ENCODE peak calls at places on chromosomes 2 and 18, in four cellular contexts. D is RWPE1, T is IMR-90, Y is testis. Q is an unnamed sample.
A peak's percentile ranks its signal among the peaks of the same experiment; 100 is the strongest.

GRCh38 chr18:55136864-55137263 is 177.6 kb upstream of the CCDC68 start:
- DNase-seq in T (peak; percentile 70), Y (no peak), D (no peak), Q (no peak)

GRCh38 chr2:37711831-37712230 is 40.4 kb upstream of the CDC42EP3 start:
- DNase-seq in D (peak; percentile 13), T (peak; percentile 90), Y (no peak), Q (no peak)

GRCh38 chr2:121949271-121949670 is 193.8 kb downstream of the TSN start:
- DNase-seq in Y (no peak), D (no peak), T (no peak), Q (no peak)

GRCh38 chr2:54724150-54724559 is 693 bp downstream of the EML6 start:
- DNase-seq in T (no peak), Y (no peak), D (no peak), Q (no peak)

GRCh38 chr18:67265464-67266245 is 250.9 kb downstream of the DSEL start:
- DNase-seq in Y (no peak), T (peak; percentile 79), D (peak; percentile 20), Q (no peak)

GRCh38 chr2:53708988-53709387 is 58.6 kb upstream of the CHAC2 start:
- DNase-seq in D (no peak), Y (no peak), T (no peak), Q (no peak)

GRCh38 chr18:64659186-64659585 is 510.3 kb upstream of the LINC00305 start:
- DNase-seq in T (no peak), D (no peak), Y (no peak), Q (no peak)

GRCh38 chr2:86584164-86584913 is 21.1 kb upstream of the CHMP3 start:
- DNase-seq in T (no peak), D (no peak), Y (no peak), Q (no peak)

GRCh38 chr2:228048838-228049490 is 132.5 kb downstream of the SPHKAP start:
- DNase-seq in Y (peak; percentile 28), D (peak; percentile 71), T (peak; percentile 11), Q (peak; percentile 72)

GRCh38 chr2:84882775-84883550 is 2.1 kb upstream of the TRABD2A start:
- DNase-seq in T (peak; percentile 83), D (no peak), Y (no peak), Q (no peak)

GRCh38 chr2:176419591-176420071 is 150.4 kb downstream of the MTX2 start:
- DNase-seq in T (peak; percentile 89), D (peak; percentile 8), Y (no peak), Q (no peak)

GRCh38 chr2:88711897-88712296 is 20.4 kb downstream of the RPIA start:
- DNase-seq in Y (no peak), T (no peak), D (peak; percentile 25), Q (no peak)

GRCh38 chr2:213090772-213091171 is 60.6 kb downstream of the IKZF2 start:
- DNase-seq in Y (no peak), T (no peak), D (no peak), Q (no peak)

GRCh38 chr2:97760480-97761049 is 47.2 kb downstream of the ZAP70 start:
- DNase-seq in Y (no peak), D (no peak), T (no peak), Q (no peak)

DNA sequence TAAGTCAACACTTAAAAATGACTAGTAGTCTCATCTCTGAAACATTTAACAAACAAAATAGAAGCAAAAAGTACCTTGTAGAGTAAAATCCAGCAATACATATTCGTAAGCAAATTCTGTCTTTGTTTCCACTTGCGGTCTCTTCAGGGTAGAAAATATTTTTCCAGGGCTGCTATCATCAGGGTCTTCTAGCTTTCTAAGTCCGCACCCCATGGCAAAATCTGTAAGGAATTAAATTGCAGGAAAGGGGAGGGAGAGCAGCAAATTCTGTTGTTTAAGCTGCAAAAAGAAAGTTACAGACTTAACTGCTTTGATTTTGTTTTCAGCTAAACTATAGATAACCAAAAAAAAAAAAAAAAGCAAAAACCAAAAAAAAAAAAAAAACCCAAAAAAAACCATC is at the start of gene RFTN2:
- DNase-seq in T (peak; percentile 16), D (no peak), Y (no peak), Q (no peak)
- H3K27ac ChIP-seq in T (peak within 1 kb of the TSS; percentile 100), D (no peak within 1 kb of the TSS), Y (peak within 1 kb of the TSS; percentile 76), Q (no peak within 1 kb of the TSS)

GRCh38 chr2:217753460-217754200 is 249.2 kb downstream of the TNS1 start:
- DNase-seq in D (no peak), Y (no peak), T (peak; percentile 71), Q (no peak)

GRCh38 chr2:217756375-217757107 is 246.3 kb downstream of the TNS1 start:
- DNase-seq in D (peak; percentile 23), T (peak; percentile 64), Y (peak; percentile 81), Q (no peak)

GRCh38 chr2:217752714-217753459 is 249.9 kb downstream of the TNS1 start:
- DNase-seq in T (no peak), D (no peak), Y (no peak), Q (no peak)

GRCh38 chr2:217757108-217757463 is 245.7 kb downstream of the TNS1 start:
- DNase-seq in T (no peak), D (no peak), Y (no peak), Q (no peak)

GRCh38 chr2:217755027-217755756 is 247.6 kb downstream of the TNS1 start:
- DNase-seq in T (no peak), Y (no peak), D (no peak), Q (no peak)
- H3K27ac ChIP-seq in T (no peak overlapping the region), Y (no peak overlapping the region), D (no peak overlapping the region), Q (no peak overlapping the region)

GRCh38 chr2:127170021-127170420 is 50.1 kb downstream of the CYP27C1 start:
- DNase-seq in Y (no peak), D (no peak), T (no peak), Q (no peak)
- H3K27ac ChIP-seq in Y (no peak overlapping the region), D (no peak overlapping the region), T (no peak overlapping the region), Q (no peak overlapping the region)

DNA sequence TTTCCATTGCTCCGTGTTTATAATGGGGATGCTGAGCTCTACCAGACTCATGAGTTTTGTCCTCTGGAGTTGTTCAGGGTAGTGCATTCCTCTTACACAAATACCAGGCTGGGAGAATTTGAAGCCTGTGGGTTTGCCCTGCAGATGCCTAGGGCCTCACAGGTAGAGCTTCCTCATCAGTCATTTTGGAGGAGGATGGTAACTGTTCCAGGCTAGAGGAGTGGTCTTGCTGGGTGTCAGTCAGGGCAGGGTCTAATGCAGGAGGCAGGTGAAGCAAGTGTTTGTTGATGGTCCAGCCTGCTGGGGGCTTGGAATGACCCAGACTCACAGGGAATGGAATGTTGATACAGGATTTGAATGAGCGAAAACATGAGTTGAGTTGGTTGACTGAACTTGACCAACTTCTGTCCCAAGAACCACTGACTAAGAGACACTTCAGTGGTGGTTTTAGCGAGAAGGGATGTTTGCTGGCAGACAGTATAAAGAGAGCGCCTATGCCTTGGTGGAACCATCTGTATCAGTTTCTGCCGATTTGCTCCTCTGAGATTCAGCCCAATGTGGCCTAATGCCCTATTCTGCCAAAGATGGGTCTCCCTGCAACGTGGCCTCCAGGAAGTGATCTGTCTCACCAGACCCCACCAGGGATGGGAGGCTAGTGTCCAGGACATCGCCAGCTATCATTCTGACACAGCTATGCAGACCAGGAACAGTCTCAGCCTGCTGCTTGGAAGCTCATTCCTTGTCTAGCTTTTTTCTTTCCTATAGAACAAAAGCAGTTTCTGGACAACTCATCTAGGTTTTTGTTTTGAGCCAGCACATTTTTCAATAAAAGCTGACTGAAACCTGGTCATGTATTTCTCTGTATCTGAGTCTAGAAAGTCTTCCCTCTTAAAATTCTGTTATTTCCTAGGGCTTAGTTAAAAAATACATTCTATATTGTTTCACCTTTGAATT is 9.3 kb downstream of the IL1R2 start:
- DNase-seq in Y (no peak), T (no peak), D (no peak), Q (no peak)
- H3K27ac ChIP-seq in Y (no peak overlapping the region), T (no peak overlapping the region), D (no peak overlapping the region), Q (peak overlapping the region; percentile 84)

DNA sequence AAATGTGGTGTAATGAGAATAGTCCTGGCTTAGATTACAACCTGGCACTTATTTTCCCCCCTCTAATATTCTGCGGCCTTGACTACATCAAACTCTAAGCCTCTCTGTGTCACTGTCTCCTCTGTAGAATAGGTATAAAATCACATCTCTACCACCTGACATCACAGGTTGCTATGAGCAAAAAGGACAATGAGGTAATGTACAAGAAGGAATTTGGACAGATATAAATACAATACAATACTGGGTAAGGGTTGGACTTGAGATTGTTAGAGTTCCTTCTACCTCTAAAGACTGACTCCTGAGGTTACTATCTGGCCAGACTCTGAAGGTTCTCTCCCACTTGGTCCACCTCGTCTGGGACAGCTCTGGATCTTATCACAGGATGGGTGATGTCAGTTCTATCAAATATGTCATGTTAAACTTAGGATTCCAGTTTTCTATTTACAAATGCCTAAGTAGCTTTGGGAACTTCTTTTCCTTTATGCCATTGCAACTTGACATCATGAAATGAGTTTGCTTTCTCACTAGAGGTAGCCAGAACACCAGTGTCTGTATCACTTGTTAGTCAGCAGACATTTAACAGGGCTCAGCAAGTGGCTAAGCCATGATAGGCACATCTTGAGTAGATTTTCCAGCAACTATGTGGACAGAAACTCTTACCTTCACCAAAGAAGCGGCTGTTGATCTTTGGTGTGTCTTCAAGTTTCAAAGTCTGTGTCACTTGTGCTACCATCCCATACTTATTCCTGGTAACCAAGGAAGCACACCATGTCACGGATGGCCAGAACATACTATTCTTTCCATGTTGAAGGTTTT is 9.5 kb downstream of the APOB start:
- DNase-seq in Y (no peak), D (no peak), T (no peak), Q (no peak)
- H3K27ac ChIP-seq in Y (no peak overlapping the region), D (no peak overlapping the region), T (no peak overlapping the region), Q (no peak overlapping the region)

DNA sequence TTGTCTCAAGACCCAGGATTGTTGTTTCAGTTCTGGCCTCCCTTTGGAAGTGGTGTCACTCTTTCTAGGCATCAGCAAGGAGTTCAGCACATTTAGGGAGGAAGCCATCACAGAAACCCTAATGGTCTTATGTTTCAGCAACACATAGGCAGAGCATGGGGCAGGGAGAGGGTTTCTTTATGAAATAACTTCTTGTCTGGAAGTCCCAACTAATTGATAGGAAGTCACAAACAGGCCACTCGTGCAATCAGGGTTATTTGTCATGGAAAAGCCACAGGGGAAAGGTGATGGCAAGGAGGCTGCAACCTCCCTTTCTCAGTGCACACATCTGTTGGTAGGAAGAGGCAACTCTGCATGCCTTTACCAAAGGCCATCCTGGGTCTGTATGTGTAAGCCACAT is 103.0 kb downstream of the BCL11A start:
- DNase-seq in T (no peak), Y (no peak), D (no peak), Q (no peak)
- H3K27ac ChIP-seq in T (no peak overlapping the region), Y (no peak overlapping the region), D (no peak overlapping the region), Q (no peak overlapping the region)

DNA sequence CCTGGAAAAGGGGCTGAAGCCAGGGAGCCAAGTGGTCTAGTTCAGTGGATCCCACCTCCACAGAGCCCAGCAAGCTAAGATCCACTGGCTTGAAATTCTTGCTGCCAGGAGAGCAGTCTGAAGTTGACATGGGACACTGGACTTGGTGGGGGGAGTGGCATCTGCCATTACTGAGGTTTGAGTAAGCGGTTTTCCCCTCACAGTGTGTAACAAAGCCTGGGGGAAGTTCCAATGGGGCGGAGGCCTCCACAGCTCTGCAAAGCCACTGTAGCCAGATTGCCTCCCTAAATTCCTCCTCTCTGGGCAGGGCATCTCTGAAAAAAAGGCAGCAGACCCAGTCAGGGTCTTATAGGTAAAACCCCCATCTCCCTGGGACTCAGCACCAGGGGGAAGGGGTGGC is 144.4 kb downstream of the PTPRM start:
- DNase-seq in Y (no peak), T (no peak), D (no peak), Q (no peak)
- H3K27ac ChIP-seq in Y (no peak overlapping the region), T (no peak overlapping the region), D (no peak overlapping the region), Q (no peak overlapping the region)